ENCODE peak calls at places on chromosome 16, in four cellular contexts. C is NCI-H748 treated with DMSO at 0.1 percent for 48 hours, A is NCI-H345, H is PC-9. V is an unnamed sample.

GRCh38 chr16:19348578-19349315 is 63.2 kb downstream of the CLEC19A start:
- DNase-seq in C (no peak), A (peak), H (no peak), V (no peak)

GRCh38 chr16:56013962-56014552 is 138.9 kb upstream of the CES5A start:
- DNase-seq in C (no peak), A (no peak), H (peak), V (peak)

GRCh38 chr16:68275611-68276191 is 11.4 kb downstream of the SLC7A6 start:
- DNase-seq in C (no peak), A (peak), H (no peak), V (no peak)

GRCh38 chr16:67943619-67944503 is at the start of gene LCAT:
- DNase-seq in C (no peak), A (no peak), H (no peak), V (no peak)

GRCh38 chr16:87169509-87169985 is 147.6 kb downstream of the C16orf95 start:
- DNase-seq in C (no peak), A (no peak), H (no peak), V (no peak)

GRCh38 chr16:4755687-4756086 is 11.3 kb downstream of the ZNF500 start:
- DNase-seq in C (no peak), A (no peak), H (no peak), V (no peak)

GRCh38 chr16:2511128-2511785 is 2.5 kb upstream of the ATP6V0C start:
- DNase-seq in C (no peak), A (no peak), H (no peak), V (no peak)

GRCh38 chr16:20064931-20065330 is 8.8 kb downstream of the GPR139 start:
- DNase-seq in C (no peak), A (no peak), H (no peak), V (no peak)

GRCh38 chr16:86042996-86043725 is 144.2 kb downstream of the IRF8 start:
- DNase-seq in C (no peak), A (no peak), H (no peak), V (no peak)

GRCh38 chr16:26787924-26788323 is 278.8 kb upstream of the C16orf82 start:
- DNase-seq in C (no peak), A (no peak), H (no peak), V (no peak)

GRCh38 chr16:12260119-12260646 is 283.6 kb downstream of the SNX29 start:
- DNase-seq in C (no peak), A (no peak), H (no peak), V (no peak)

GRCh38 chr16:79229371-79229770 is 371.2 kb downstream of the MAF start:
- DNase-seq in C (no peak), A (no peak), H (no peak), V (no peak)

GRCh38 chr16:81163671-81164070 is 67.5 kb upstream of the GCSH start:
- DNase-seq in C (no peak), A (no peak), H (no peak), V (no peak)

GRCh38 chr16:84839956-84840355 is 20.2 kb downstream of the CRISPLD2 start:
- DNase-seq in C (no peak), A (no peak), H (peak), V (no peak)

GRCh38 chr16:64751906-64752305 is 370.0 kb downstream of the CDH11 start:
- DNase-seq in C (no peak), A (no peak), H (no peak), V (no peak)

GRCh38 chr16:4607841-4608703 is 6.6 kb downstream of the UBALD1 start:
- DNase-seq in C (no peak), A (no peak), H (no peak), V (no peak)

GRCh38 chr16:15966420-15967222 is 17.2 kb downstream of the ABCC1 start:
- DNase-seq in C (no peak), A (no peak), H (peak), V (peak)

GRCh38 chr16:56915311-56916105 is 16.4 kb upstream of the HERPUD1 start:
- DNase-seq in C (no peak), A (no peak), H (no peak), V (no peak)

GRCh38 chr16:11253009-11253994 is 2.7 kb downstream of the SOCS1 start:
- DNase-seq in C (no peak), A (no peak), H (no peak), V (no peak)

GRCh38 chr16:11597268-11597690 is 10.6 kb upstream of the LITAF start:
- DNase-seq in C (no peak), A (no peak), H (peak), V (peak)

GRCh38 chr16:51374346-51374745 is 223.3 kb upstream of the SALL1 start:
- DNase-seq in C (no peak), A (no peak), H (no peak), V (no peak)

GRCh38 chr16:72588554-72588953 is 416.6 kb upstream of the PMFBP1 start:
- DNase-seq in C (no peak), A (no peak), H (no peak), V (no peak)

GRCh38 chr16:50697881-50698767 is 4.7 kb downstream of the NOD2 start:
- DNase-seq in C (no peak), A (no peak), H (no peak), V (peak)

GRCh38 chr16:77834600-77834963 is 46.2 kb downstream of the VAT1L start:
- DNase-seq in C (no peak), A (no peak), H (no peak), V (no peak)

GRCh38 chr16:66953462-66954096 is 7.5 kb upstream of the CES3 start:
- DNase-seq in C (no peak), A (no peak), H (no peak), V (no peak)

GRCh38 chr16:81809567-81809966 is 30.5 kb downstream of the PLCG2 start:
- DNase-seq in C (no peak), A (no peak), H (no peak), V (no peak)

GRCh38 chr16:4057439-4057877 is 58.8 kb downstream of the ADCY9 start:
- DNase-seq in C (no peak), A (no peak), H (no peak), V (no peak)

GRCh38 chr16:86628614-86629013 is 50.3 kb downstream of the FOXL1 start:
- DNase-seq in C (no peak), A (no peak), H (no peak), V (no peak)

GRCh38 chr16:85611455-85612190 is 1.5 kb upstream of the GSE1 start:
- DNase-seq in C (peak), A (peak), H (peak), V (peak)

GRCh38 chr16:30351586-30352419 is 3.3 kb downstream of the CD2BP2 start:
- DNase-seq in C (no peak), A (no peak), H (no peak), V (no peak)

GRCh38 chr16:21097151-21097550 is 53.5 kb downstream of the DNAH3 start:
- DNase-seq in C (no peak), A (no peak), H (no peak), V (no peak)

GRCh38 chr16:87658564-87659225 is 56.4 kb downstream of the JPH3 start:
- DNase-seq in C (no peak), A (no peak), H (no peak), V (peak)